ENCODE peak calls at places on chromosomes 6 and 20, in five cellular contexts. One of them, this sample, is unnamed.

GRCh38 chr20:50491926-50492634 is 18.1 kb upstream of the PTPN1 start:
- DNase-seq in HCT116: no peak
- DNase-seq in fibroblast of the aortic adventitia: peak
- DNase-seq in uterus: no peak
- DNase-seq in astrocyte of the spinal cord: peak
- DNase-seq in this sample: no peak

GRCh38 chr20:17902531-17903083 is 66.0 kb downstream of the SNX5 start:
- DNase-seq in astrocyte of the spinal cord: no peak
- DNase-seq in HCT116: no peak
- DNase-seq in uterus: no peak
- DNase-seq in fibroblast of the aortic adventitia: no peak
- DNase-seq in this sample: no peak

GRCh38 chr20:22904905-22905304 is 130.2 kb upstream of the SSTR4 start:
- DNase-seq in fibroblast of the aortic adventitia: no peak
- DNase-seq in HCT116: no peak
- DNase-seq in uterus: no peak
- DNase-seq in astrocyte of the spinal cord: no peak
- DNase-seq in this sample: no peak

GRCh38 chr6:137365648-137366047 is 128.5 kb downstream of the OLIG3 start:
- DNase-seq in fibroblast of the aortic adventitia: no peak
- DNase-seq in astrocyte of the spinal cord: no peak
- DNase-seq in HCT116: no peak
- DNase-seq in uterus: no peak
- DNase-seq in this sample: no peak

GRCh38 chr6:87706187-87706966 is 4.3 kb upstream of the AKIRIN2 start:
- DNase-seq in fibroblast of the aortic adventitia: peak
- DNase-seq in HCT116: no peak
- DNase-seq in astrocyte of the spinal cord: peak
- DNase-seq in uterus: no peak
- DNase-seq in this sample: peak

GRCh38 chr6:6405031-6405430 is 84.6 kb upstream of the F13A1 start:
- DNase-seq in astrocyte of the spinal cord: no peak
- DNase-seq in uterus: no peak
- DNase-seq in fibroblast of the aortic adventitia: no peak
- DNase-seq in HCT116: no peak
- DNase-seq in this sample: no peak

GRCh38 chr20:25282034-25282781 is 34.3 kb downstream of the PYGB start:
- DNase-seq in fibroblast of the aortic adventitia: no peak
- DNase-seq in uterus: peak
- DNase-seq in astrocyte of the spinal cord: no peak
- DNase-seq in HCT116: no peak
- DNase-seq in this sample: no peak

GRCh38 chr6:17892097-17892686 is 95.2 kb downstream of the KIF13A start:
- DNase-seq in fibroblast of the aortic adventitia: no peak
- DNase-seq in uterus: no peak
- DNase-seq in astrocyte of the spinal cord: no peak
- DNase-seq in HCT116: no peak
- DNase-seq in this sample: no peak

GRCh38 chr6:118509009-118509617 is 39.0 kb upstream of the PLN start:
- DNase-seq in HCT116: peak
- DNase-seq in fibroblast of the aortic adventitia: peak
- DNase-seq in astrocyte of the spinal cord: peak
- DNase-seq in uterus: no peak
- DNase-seq in this sample: peak

GRCh38 chr6:79946242-79946641 is 1.1 kb downstream of the ELOVL4 start:
- DNase-seq in fibroblast of the aortic adventitia: peak
- DNase-seq in astrocyte of the spinal cord: peak
- DNase-seq in uterus: no peak
- DNase-seq in HCT116: no peak
- DNase-seq in this sample: peak

GRCh38 chr6:138341176-138341575 is 36.5 kb upstream of the SMIM28 start:
- DNase-seq in HCT116: no peak
- DNase-seq in astrocyte of the spinal cord: no peak
- DNase-seq in uterus: no peak
- DNase-seq in fibroblast of the aortic adventitia: no peak
- DNase-seq in this sample: no peak

GRCh38 chr6:149250982-149251381 is 66.5 kb upstream of the TAB2 start:
- DNase-seq in astrocyte of the spinal cord: no peak
- DNase-seq in fibroblast of the aortic adventitia: no peak
- DNase-seq in uterus: no peak
- DNase-seq in HCT116: no peak
- DNase-seq in this sample: no peak

GRCh38 chr6:153106021-153106420 is 25.1 kb downstream of the RGS17 start:
- DNase-seq in fibroblast of the aortic adventitia: no peak
- DNase-seq in uterus: no peak
- DNase-seq in astrocyte of the spinal cord: no peak
- DNase-seq in HCT116: no peak
- DNase-seq in this sample: no peak

GRCh38 chr20:36540551-36541211 is 638 bp upstream of the MYL9 start:
- DNase-seq in uterus: peak
- DNase-seq in HCT116: no peak
- DNase-seq in astrocyte of the spinal cord: no peak
- DNase-seq in fibroblast of the aortic adventitia: no peak
- DNase-seq in this sample: no peak

GRCh38 chr6:13528232-13528631 is 40.8 kb upstream of the GFOD1 start:
- DNase-seq in HCT116: no peak
- DNase-seq in uterus: no peak
- DNase-seq in astrocyte of the spinal cord: no peak
- DNase-seq in fibroblast of the aortic adventitia: no peak
- DNase-seq in this sample: no peak

GRCh38 chr6:163179061-163179460 is 235.5 kb upstream of the QKI start:
- DNase-seq in HCT116: no peak
- DNase-seq in astrocyte of the spinal cord: no peak
- DNase-seq in fibroblast of the aortic adventitia: peak
- DNase-seq in uterus: no peak
- DNase-seq in this sample: no peak

GRCh38 chr20:18443841-18444240 is 23.0 kb downstream of the DZANK1 start:
- DNase-seq in astrocyte of the spinal cord: peak
- DNase-seq in uterus: no peak
- DNase-seq in HCT116: no peak
- DNase-seq in fibroblast of the aortic adventitia: peak
- DNase-seq in this sample: peak

GRCh38 chr6:34238507-34239239 is 2.0 kb downstream of the HMGA1 start:
- DNase-seq in fibroblast of the aortic adventitia: peak
- DNase-seq in uterus: no peak
- DNase-seq in HCT116: no peak
- DNase-seq in astrocyte of the spinal cord: peak
- DNase-seq in this sample: no peak

GRCh38 chr6:37502703-37503485 is 3.2 kb upstream of the CCDC167 start:
- DNase-seq in uterus: no peak
- DNase-seq in astrocyte of the spinal cord: no peak
- DNase-seq in fibroblast of the aortic adventitia: no peak
- DNase-seq in HCT116: no peak
- DNase-seq in this sample: no peak

GRCh38 chr6:20660534-20660933 is 126.3 kb downstream of the CDKAL1 start:
- DNase-seq in astrocyte of the spinal cord: no peak
- DNase-seq in uterus: no peak
- DNase-seq in HCT116: no peak
- DNase-seq in fibroblast of the aortic adventitia: no peak
- DNase-seq in this sample: no peak

GRCh38 chr6:140909620-140910019 is 1223.1 kb upstream of the GJE1 start:
- DNase-seq in astrocyte of the spinal cord: no peak
- DNase-seq in uterus: no peak
- DNase-seq in fibroblast of the aortic adventitia: peak
- DNase-seq in HCT116: no peak
- DNase-seq in this sample: no peak

GRCh38 chr6:118843685-118844390 is 50.1 kb upstream of the ASF1A start:
- DNase-seq in astrocyte of the spinal cord: peak
- DNase-seq in fibroblast of the aortic adventitia: peak
- DNase-seq in HCT116: no peak
- DNase-seq in uterus: no peak
- DNase-seq in this sample: no peak

DNA sequence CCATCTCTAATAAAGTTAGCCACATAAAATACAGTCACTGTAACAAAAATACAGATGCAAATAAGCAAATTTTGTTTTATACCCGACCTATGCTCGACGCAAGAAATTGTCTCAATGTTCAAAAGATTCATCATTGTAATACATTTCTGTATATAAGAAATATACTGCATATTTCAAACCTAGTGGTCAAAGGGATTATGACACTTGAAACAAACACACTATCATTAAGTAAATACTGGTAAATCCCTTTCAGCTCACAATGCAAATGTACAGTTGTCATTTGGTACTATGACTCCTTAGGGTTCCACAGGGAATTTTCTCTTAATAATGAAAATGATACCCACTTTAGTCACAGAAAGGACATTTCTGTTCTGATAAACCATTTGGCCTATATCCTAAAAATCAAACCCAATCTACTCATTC is 2.2 kb downstream of the HIVEP2 start:
- DNase-seq in fibroblast of the aortic adventitia: peak
- DNase-seq in astrocyte of the spinal cord: peak
- DNase-seq in HCT116: no peak
- DNase-seq in uterus: no peak
- DNase-seq in this sample: peak
- H3K4me3 ChIP-seq in fibroblast of the aortic adventitia: no peak
- H3K4me3 ChIP-seq in astrocyte of the spinal cord: no peak
- H3K4me3 ChIP-seq in HCT116: no peak
- H3K4me3 ChIP-seq in uterus: no peak
- H3K4me3 ChIP-seq in this sample: peak

DNA sequence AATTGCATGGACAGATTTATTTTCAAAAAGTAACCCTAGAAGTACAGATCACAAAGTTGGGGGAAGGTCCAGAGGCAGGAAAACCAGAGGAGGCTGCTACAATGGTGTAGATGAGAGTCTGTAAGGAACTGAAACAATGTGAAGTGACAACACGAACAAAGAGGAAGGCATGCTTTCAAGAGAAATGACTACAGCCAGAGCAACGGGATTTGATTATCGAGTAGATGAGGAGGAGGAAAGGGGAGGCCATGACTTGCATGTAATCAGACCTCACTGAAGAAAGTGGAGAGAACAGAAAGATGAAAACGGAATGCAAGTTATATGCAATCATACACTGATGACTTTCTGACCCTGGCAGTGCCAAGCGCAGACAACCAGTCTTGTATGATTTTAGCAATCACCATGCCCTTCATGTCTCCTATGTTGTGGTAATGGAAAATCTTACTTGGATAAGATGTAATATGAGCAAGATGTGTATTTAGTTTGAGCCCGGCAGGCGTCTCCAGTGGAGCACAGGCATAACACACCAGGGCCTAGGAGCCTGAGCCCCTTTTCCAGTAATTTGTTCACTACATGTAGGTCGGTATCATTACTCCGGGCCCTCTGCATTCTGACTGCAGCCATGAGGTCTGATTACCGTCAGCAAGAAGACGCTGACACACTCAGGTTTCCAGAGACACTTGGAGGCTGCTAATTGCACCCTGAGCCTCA is 34.0 kb upstream of the FAM83C start:
- DNase-seq in fibroblast of the aortic adventitia: no peak
- DNase-seq in HCT116: no peak
- DNase-seq in astrocyte of the spinal cord: no peak
- DNase-seq in uterus: no peak
- DNase-seq in this sample: no peak
- TF ChIP-seq CTCF in fibroblast of the aortic adventitia: no peak
- TF ChIP-seq CTCF in HCT116: no peak
- TF ChIP-seq CTCF in astrocyte of the spinal cord: no peak
- TF ChIP-seq CTCF in uterus: no peak
- TF ChIP-seq CTCF in this sample: no peak

GRCh38 chr6:135323202-135323668 is 142.1 kb downstream of the MYB start:
- DNase-seq in HCT116: no peak
- DNase-seq in uterus: no peak
- DNase-seq in astrocyte of the spinal cord: no peak
- DNase-seq in fibroblast of the aortic adventitia: no peak
- DNase-seq in this sample: no peak
- H3K4me3 ChIP-seq in HCT116: no peak
- H3K4me3 ChIP-seq in uterus: no peak
- H3K4me3 ChIP-seq in astrocyte of the spinal cord: no peak
- H3K4me3 ChIP-seq in fibroblast of the aortic adventitia: no peak
- H3K4me3 ChIP-seq in this sample: no peak

DNA sequence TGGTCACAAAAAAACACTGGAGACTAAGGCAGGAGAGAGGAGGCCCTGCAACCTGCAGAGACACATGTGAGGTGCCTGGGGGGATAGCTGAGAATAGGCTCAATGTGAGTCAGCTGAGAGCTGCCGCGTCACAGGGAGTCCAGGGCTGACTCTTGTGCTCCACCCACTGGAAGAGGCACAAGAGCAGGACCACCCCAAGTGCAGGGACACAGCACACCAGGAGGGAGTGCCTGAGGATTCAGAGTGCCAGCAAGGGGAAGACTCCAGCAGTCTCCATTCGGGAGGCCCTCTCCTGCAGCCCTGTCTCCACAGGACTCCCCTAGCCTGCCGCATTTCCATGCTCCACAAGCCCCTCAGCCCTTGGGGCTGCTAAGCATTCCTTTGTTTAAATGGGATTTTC is 105.5 kb downstream of the HUS1B start:
- DNase-seq in astrocyte of the spinal cord: peak
- DNase-seq in HCT116: no peak
- DNase-seq in uterus: no peak
- DNase-seq in fibroblast of the aortic adventitia: peak
- DNase-seq in this sample: peak
- TF ChIP-seq CTCF in astrocyte of the spinal cord: peak
- TF ChIP-seq CTCF in HCT116: no peak
- TF ChIP-seq CTCF in uterus: no peak
- TF ChIP-seq CTCF in fibroblast of the aortic adventitia: peak
- TF ChIP-seq CTCF in this sample: no peak

GRCh38 chr6:53544050-53544499 is 826 bp downstream of the GCLC start:
- DNase-seq in fibroblast of the aortic adventitia: peak
- DNase-seq in uterus: no peak
- DNase-seq in astrocyte of the spinal cord: peak
- DNase-seq in HCT116: no peak
- DNase-seq in this sample: no peak
- H3K4me3 ChIP-seq in fibroblast of the aortic adventitia: peak
- H3K4me3 ChIP-seq in uterus: peak
- H3K4me3 ChIP-seq in astrocyte of the spinal cord: peak
- H3K4me3 ChIP-seq in HCT116: peak
- H3K4me3 ChIP-seq in this sample: peak

DNA sequence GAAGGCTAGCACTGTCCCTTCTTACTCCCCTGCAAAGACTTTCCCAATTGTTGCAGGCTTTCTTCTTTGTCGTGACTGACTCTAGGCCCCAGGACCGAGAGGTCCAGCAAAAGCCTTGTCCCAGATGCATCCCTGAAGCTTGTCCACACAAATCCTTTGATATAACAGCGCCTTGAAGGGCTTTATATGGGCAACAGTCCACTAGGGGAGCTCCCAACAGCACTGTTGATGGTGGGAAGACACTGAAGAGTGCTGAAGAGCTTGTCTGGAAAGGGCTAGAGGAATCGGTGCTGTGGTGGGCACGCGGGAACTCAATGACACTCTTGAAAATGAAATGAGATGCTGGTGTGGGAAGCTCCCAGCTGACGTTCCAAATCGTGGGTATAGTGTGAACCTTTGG is 316.1 kb upstream of the CDH4 start:
- DNase-seq in uterus: no peak
- DNase-seq in HCT116: no peak
- DNase-seq in fibroblast of the aortic adventitia: no peak
- DNase-seq in astrocyte of the spinal cord: no peak
- DNase-seq in this sample: no peak
- TF ChIP-seq CTCF in uterus: no peak
- TF ChIP-seq CTCF in HCT116: no peak
- TF ChIP-seq CTCF in fibroblast of the aortic adventitia: no peak
- TF ChIP-seq CTCF in astrocyte of the spinal cord: no peak
- TF ChIP-seq CTCF in this sample: no peak

This sample was measured in AG10803.